ENCODE peak calls at places on chromosomes 7 and 10, in seven cellular contexts. I is H9, R is mesendoderm, K is IMR-90, Q is neuronal stem cell, M is mesenchymal stem cell, V is H1. O is an unnamed sample.

GRCh38 chr10:60957667-60958221 is 13.8 kb upstream of the RHOBTB1 start:
- DNase-seq in I (no peak), R (no peak), K (no peak), Q (no peak), M (no peak), V (no peak), O (no peak)

GRCh38 chr10:15106352-15107013 is 9.3 kb downstream of the RPP38 start:
- DNase-seq in I (peak), R (peak), K (peak), Q (peak), M (peak), V (peak), O (peak)

GRCh38 chr7:31439165-31439564 is 74.7 kb upstream of the ITPRID1 start:
- DNase-seq in I (no peak), R (peak), K (no peak), Q (no peak), M (no peak), V (no peak), O (no peak)

GRCh38 chr10:91694170-91694794 is 61.4 kb upstream of the PPP1R3C start:
- DNase-seq in I (no peak), R (peak), K (peak), Q (peak), M (peak), V (no peak), O (no peak)

GRCh38 chr7:47482013-47482761 is 99.7 kb downstream of the TNS3 start:
- DNase-seq in I (no peak), R (peak), K (peak), Q (no peak), M (peak), V (no peak), O (peak)

GRCh38 chr7:73728551-73728950 is 9.1 kb upstream of the STX1A start:
- DNase-seq in I (no peak), R (no peak), K (no peak), Q (no peak), M (no peak), V (no peak), O (no peak)

GRCh38 chr7:144497296-144497695 is 93.8 kb upstream of the NOBOX start:
- DNase-seq in I (no peak), R (no peak), K (no peak), Q (no peak), M (no peak), V (no peak), O (no peak)

GRCh38 chr10:98391065-98391464 is 23.9 kb downstream of the PYROXD2 start:
- DNase-seq in I (no peak), R (no peak), K (no peak), Q (no peak), M (no peak), V (no peak), O (no peak)

GRCh38 chr10:129090618-129091366 is 376.2 kb upstream of the MGMT start:
- DNase-seq in I (no peak), R (no peak), K (no peak), Q (no peak), M (no peak), V (no peak), O (no peak)

GRCh38 chr10:16915308-16915707 is 98.1 kb upstream of the RSU1 start:
- DNase-seq in I (peak), R (peak), K (no peak), Q (no peak), M (no peak), V (peak), O (no peak)

GRCh38 chr7:80826520-80827237 is 92.2 kb downstream of the SEMA3C start:
- DNase-seq in I (no peak), R (no peak), K (peak), Q (no peak), M (no peak), V (no peak), O (no peak)

GRCh38 chr7:116354171-116354545 is 143.8 kb downstream of the TES start:
- DNase-seq in I (no peak), R (peak), K (peak), Q (no peak), M (peak), V (no peak), O (peak)

GRCh38 chr7:120404042-120404441 is 131.1 kb downstream of the KCND2 start:
- DNase-seq in I (no peak), R (peak), K (no peak), Q (no peak), M (peak), V (no peak), O (no peak)

GRCh38 chr10:49076741-49077521 is 38.4 kb downstream of the VSTM4 start:
- DNase-seq in I (no peak), R (no peak), K (no peak), Q (no peak), M (no peak), V (no peak), O (no peak)

GRCh38 chr10:76341740-76342139 is 910.3 kb downstream of the LRMDA start:
- DNase-seq in I (no peak), R (no peak), K (no peak), Q (no peak), M (no peak), V (no peak), O (no peak)

GRCh38 chr7:45943986-45944385 is 22.9 kb upstream of the IGFBP3 start:
- DNase-seq in I (no peak), R (no peak), K (peak), Q (no peak), M (no peak), V (no peak), O (no peak)

GRCh38 chr10:16519908-16520861 is 1.5 kb downstream of the C1QL3 start:
- DNase-seq in I (peak), R (peak), K (no peak), Q (no peak), M (no peak), V (no peak), O (no peak)

GRCh38 chr10:59757966-59758365 is 4.7 kb upstream of the MRLN start:
- DNase-seq in I (no peak), R (no peak), K (peak), Q (no peak), M (no peak), V (no peak), O (no peak)

GRCh38 chr10:82150123-82150900 is 275.3 kb downstream of the NRG3 start:
- DNase-seq in I (peak), R (peak), K (no peak), Q (peak), M (peak), V (peak), O (peak)

GRCh38 chr10:124098575-124098974 is 5.2 kb upstream of the CHST15 start:
- DNase-seq in I (no peak), R (no peak), K (no peak), Q (no peak), M (no peak), V (no peak), O (no peak)

GRCh38 chr7:58087536-58088190 is 637.7 kb downstream of the ZNF716 start:
- DNase-seq in I (no peak), R (no peak), K (no peak), Q (no peak), M (no peak), V (no peak), O (no peak)

GRCh38 chr10:47025540-47026300 is 114.5 kb downstream of the PTPN20 start:
- DNase-seq in I (peak), R (no peak), K (peak), Q (no peak), M (no peak), V (no peak), O (no peak)

GRCh38 chr7:95430864-95431263 is 4.0 kb downstream of the PON2 start:
- DNase-seq in I (no peak), R (no peak), K (peak), Q (no peak), M (peak), V (no peak), O (no peak)

GRCh38 chr10:112716076-112716475 is 234.0 kb upstream of the TCF7L2 start:
- DNase-seq in I (no peak), R (no peak), K (no peak), Q (no peak), M (no peak), V (no peak), O (peak)

GRCh38 chr7:45035909-45036308 is 35.9 kb downstream of the CCM2 start:
- DNase-seq in I (no peak), R (no peak), K (no peak), Q (no peak), M (no peak), V (no peak), O (no peak)

GRCh38 chr7:3302681-3303320 is 1.7 kb downstream of the SDK1 start:
- DNase-seq in I (no peak), R (no peak), K (no peak), Q (no peak), M (no peak), V (no peak), O (no peak)

GRCh38 chr10:132963430-132963960 is 21.1 kb upstream of the CFAP46 start:
- DNase-seq in I (no peak), R (no peak), K (no peak), Q (no peak), M (no peak), V (no peak), O (no peak)

GRCh38 chr7:24401628-24402593 is 117.9 kb downstream of the NPY start:
- DNase-seq in I (no peak), R (peak), K (peak), Q (no peak), M (peak), V (no peak), O (no peak)

GRCh38 chr10:69801434-69802315 is at the start of gene COL13A1:
- DNase-seq in I (peak), R (peak), K (peak), Q (peak), M (peak), V (peak), O (peak)

GRCh38 chr10:22894714-22895113 is 33.1 kb upstream of the ARMC3 start:
- DNase-seq in I (no peak), R (no peak), K (no peak), Q (no peak), M (no peak), V (no peak), O (peak)

GRCh38 chr10:17058093-17058492 is 71.5 kb downstream of the CUBN start:
- DNase-seq in I (no peak), R (no peak), K (no peak), Q (no peak), M (no peak), V (no peak), O (no peak)

GRCh38 chr10:116658152-116658551 is 37.4 kb downstream of the PNLIPRP2 start:
- DNase-seq in I (no peak), R (no peak), K (no peak), Q (no peak), M (no peak), V (no peak), O (no peak)

GRCh38 chr7:145692237-145692950 is 424.2 kb upstream of the CNTNAP2 start:
- DNase-seq in I (peak), R (peak), K (peak), Q (no peak), M (peak), V (no peak), O (no peak)

DNA sequence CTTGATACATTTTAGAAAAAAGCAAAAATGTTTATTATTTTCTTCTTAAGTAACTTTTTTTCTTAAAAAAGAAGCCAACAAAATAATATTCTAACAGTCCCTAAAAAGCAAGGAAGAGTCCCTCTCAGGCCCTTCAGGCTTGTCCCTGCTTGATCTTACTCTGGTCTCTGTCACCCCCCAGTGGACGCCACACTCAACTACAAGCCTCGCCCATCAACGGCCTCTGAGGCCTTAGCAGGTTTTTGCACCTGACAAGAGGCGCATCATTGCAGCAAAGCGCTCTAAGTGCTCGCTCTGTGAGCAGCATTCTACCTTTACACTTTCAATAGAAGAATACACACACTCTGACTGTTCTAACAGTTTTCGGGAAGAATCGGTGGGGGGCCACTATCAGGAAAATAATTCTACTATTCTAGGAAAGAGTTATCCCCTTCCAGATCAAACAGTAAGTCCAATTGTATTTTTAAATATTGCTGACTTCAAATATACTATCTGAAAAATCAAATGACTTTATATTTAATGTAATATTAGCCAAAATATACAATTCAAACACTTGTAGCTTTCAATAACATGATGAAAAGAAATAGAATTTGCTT is 139.2 kb downstream of the USP6NL start:
- DNase-seq in I (peak), R (peak), K (peak), Q (peak), M (peak), V (peak), O (peak)
- H3K18ac ChIP-seq in I (no peak), R (no peak), K (no peak), Q (no peak), M (no peak), V (no peak), O (no peak)

GRCh38 chr10:38043516-38043915 is 33.0 kb downstream of the ZNF33A start:
- DNase-seq in I (no peak), R (no peak), K (no peak), Q (no peak), M (no peak), V (no peak), O (no peak)

GRCh38 chr10:38032881-38033280 is 22.4 kb downstream of the ZNF33A start:
- DNase-seq in I (no peak), R (no peak), K (no peak), Q (no peak), M (peak), V (no peak), O (no peak)

GRCh38 chr10:38038932-38039245 is 28.4 kb downstream of the ZNF33A start:
- DNase-seq in I (no peak), R (no peak), K (no peak), Q (no peak), M (no peak), V (no peak), O (no peak)

GRCh38 chr10:38038107-38038931 is 27.8 kb downstream of the ZNF33A start:
- DNase-seq in I (no peak), R (no peak), K (peak), Q (no peak), M (peak), V (no peak), O (peak)
- H3K9ac ChIP-seq in I (no peak), R (no peak), K (no peak), Q (no peak), M (peak), V (no peak), O (no peak)

DNA sequence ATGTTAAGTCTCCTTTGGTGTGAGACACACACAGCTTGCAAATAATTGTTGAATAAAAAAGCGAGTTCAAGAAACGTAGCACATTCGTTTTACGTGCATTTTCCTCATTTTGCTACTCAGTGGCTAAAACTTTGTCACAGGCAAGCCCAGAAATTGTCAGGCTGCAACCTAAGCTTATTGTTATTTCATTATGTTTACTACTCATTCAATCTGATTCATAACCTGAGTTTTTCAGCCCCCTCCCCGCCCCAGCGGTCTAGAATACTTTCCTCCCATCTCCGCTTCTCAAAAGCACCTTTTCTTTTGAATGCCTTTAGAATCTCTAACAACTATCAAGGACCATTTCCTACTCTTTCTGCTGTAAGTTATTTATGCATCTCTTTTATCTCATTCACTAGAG is 1.1 kb downstream of the FAM133B start:
- DNase-seq in I (no peak), R (no peak), K (no peak), Q (no peak), M (no peak), V (no peak), O (no peak)
- H3K18ac ChIP-seq in I (no peak), R (no peak), K (no peak), Q (no peak), M (no peak), V (no peak), O (no peak)

GRCh38 chr7:128262273-128263028 is 21.4 kb downstream of the LEP start:
- DNase-seq in I (no peak), R (no peak), K (no peak), Q (no peak), M (no peak), V (no peak), O (no peak)
- H3K9ac ChIP-seq in I (no peak), R (no peak), K (no peak), Q (no peak), M (no peak), V (no peak), O (no peak)

DNA sequence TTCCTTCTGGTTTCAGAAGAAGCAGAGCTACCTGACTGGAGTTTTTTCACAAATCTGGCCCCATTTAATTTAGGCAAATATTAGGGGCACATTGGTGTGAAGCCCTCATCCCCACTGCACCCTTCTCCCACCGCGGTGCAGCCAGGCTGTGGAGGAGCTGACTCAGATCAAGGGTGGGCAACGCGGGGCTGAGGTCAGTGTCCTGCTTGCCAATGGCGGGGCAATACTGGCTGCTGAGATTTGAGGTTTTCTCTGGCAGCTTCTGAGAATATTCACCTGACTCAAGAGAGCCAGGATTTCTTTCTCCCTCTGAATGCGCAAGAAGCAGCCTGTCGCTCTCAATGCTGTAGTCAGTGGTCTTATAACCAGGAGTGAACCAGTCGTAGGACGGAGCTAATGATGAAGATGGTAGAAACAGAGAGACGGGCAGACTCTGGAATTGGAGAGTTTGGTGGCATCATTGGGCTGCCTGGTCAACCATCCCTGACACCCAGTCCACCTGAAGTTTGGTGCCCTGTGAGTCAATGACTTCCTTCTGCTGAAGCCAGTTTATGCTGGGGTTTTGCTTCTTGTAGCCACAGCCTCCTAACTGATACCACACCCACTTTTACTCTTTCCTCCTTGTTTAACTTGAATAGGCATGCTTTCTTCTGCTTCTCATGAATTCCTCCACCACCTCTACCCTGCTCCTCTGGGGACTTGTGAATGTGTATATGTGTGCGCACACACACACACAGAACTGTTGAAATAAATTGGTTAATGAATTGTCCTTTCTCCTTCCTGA is 123.7 kb upstream of the CTBP2 start:
- DNase-seq in I (no peak), R (no peak), K (no peak), Q (no peak), M (no peak), V (no peak), O (no peak)
- H3K18ac ChIP-seq in I (no peak), R (no peak), K (no peak), Q (no peak), M (no peak), V (no peak), O (no peak)

DNA sequence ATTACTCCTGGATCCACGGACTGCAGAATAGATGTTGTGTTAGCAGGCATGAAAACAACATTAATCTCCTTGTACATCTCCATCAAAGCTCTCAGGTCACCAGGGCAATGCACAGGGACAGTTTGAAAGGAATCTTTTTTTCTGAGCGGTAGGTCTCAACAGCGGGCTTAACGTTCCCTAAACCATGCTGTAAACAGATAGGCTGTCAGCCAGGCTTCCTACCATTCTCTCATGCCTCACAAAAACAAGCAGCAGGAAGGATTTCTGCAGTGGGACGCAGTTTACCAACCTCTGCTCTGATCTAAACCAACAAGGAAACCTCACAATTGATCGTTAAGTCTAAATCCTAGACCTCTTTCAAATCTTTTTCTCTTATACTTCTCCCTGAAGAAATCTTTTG is 50.8 kb downstream of the CNOT4 start:
- DNase-seq in I (no peak), R (no peak), K (no peak), Q (no peak), M (no peak), V (no peak), O (no peak)
- H3K9ac ChIP-seq in I (no peak), R (no peak), K (no peak), Q (no peak), M (no peak), V (no peak), O (no peak)

GRCh38 chr10:101237080-101237817 is 8.0 kb upstream of the LBX1 start:
- DNase-seq in I (peak), R (peak), K (no peak), Q (no peak), M (peak), V (no peak), O (no peak)

GRCh38 chr10:101238732-101239105 is 9.5 kb upstream of the LBX1 start:
- DNase-seq in I (no peak), R (no peak), K (no peak), Q (no peak), M (no peak), V (no peak), O (peak)

GRCh38 chr10:101235766-101236165 is 6.5 kb upstream of the LBX1 start:
- DNase-seq in I (no peak), R (peak), K (no peak), Q (no peak), M (no peak), V (no peak), O (no peak)

GRCh38 chr10:101236376-101237079 is 7.3 kb upstream of the LBX1 start:
- DNase-seq in I (peak), R (peak), K (peak), Q (no peak), M (no peak), V (no peak), O (no peak)

DNA sequence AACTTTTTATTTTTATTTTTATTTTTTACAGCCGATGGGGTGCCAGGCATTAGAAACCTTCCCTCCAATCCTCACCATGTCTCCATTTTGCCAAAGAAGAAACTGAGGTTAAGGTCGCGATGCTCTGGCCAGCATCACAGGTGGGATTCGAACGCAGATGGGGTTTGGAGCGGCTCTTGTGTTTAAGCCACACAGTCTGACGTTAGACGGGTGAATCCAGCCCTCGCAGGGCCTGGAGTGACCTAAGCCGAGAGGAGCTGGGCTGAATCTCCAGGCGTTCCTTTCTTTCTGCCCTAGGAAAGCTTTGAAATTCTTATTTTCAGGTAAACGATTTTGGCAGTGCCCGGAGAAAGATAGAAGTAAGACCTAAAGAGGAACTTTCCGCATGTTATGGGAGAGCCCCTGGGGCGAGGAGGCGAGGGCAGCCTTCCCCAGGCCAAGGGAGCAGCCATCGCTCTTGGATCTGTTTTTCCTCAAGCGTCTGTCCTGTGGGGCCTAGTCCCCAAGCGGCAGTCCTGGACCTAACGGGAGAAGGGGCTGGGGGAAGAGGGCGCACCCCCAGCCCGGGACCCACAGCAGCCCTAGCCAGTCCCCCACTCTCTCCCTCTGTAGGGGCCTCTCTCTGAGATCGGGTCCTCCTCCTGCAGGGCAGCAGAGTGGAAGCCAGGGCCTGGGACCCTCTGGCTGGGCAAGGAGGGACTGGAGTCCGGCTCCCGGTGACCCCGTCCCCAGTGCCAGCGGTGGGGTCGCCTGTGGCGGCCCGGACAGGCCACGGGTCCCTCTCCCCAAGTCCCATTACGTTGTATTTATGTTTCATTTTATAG is 8.9 kb upstream of the LBX1 start:
- DNase-seq in I (no peak), R (no peak), K (no peak), Q (no peak), M (no peak), V (no peak), O (no peak)
- H3K18ac ChIP-seq in I (no peak), R (no peak), K (no peak), Q (no peak), M (no peak), V (no peak), O (no peak)